ENCODE peak calls at places on chromosome 21, in seven cellular contexts. One of them, this sample, is unnamed.

GRCh38 chr21:27129215-27129614 is 162.3 kb upstream of the ADAMTS5 start:
- DNase-seq in EL: peak
- DNase-seq in NCI-H1930: no peak
- DNase-seq in adrenal gland: no peak
- DNase-seq in heart right ventricle: no peak
- DNase-seq in hepatocyte: no peak
- DNase-seq in T follicular helper cell: no peak
- DNase-seq in this sample: no peak

GRCh38 chr21:45385549-45386050 is 19.4 kb upstream of the COL18A1 start:
- DNase-seq in adrenal gland: no peak
- DNase-seq in heart right ventricle: no peak
- DNase-seq in hepatocyte: no peak
- DNase-seq in EL: no peak
- DNase-seq in T follicular helper cell: no peak
- DNase-seq in NCI-H1930: no peak
- DNase-seq in this sample: peak

GRCh38 chr21:37358392-37358791 is 8.2 kb upstream of the DYRK1A start:
- DNase-seq in adrenal gland: peak
- DNase-seq in EL: peak
- DNase-seq in heart right ventricle: no peak
- DNase-seq in T follicular helper cell: no peak
- DNase-seq in hepatocyte: no peak
- DNase-seq in NCI-H1930: no peak
- DNase-seq in this sample: no peak

GRCh38 chr21:34200288-34200905 is 127.0 kb downstream of the MRPS6 start:
- DNase-seq in EL: no peak
- DNase-seq in T follicular helper cell: no peak
- DNase-seq in NCI-H1930: no peak
- DNase-seq in adrenal gland: peak
- DNase-seq in hepatocyte: no peak
- DNase-seq in heart right ventricle: no peak
- DNase-seq in this sample: peak

GRCh38 chr21:35226302-35226701 is 177.2 kb upstream of the RUNX1 start:
- DNase-seq in T follicular helper cell: no peak
- DNase-seq in adrenal gland: no peak
- DNase-seq in EL: peak
- DNase-seq in heart right ventricle: no peak
- DNase-seq in hepatocyte: no peak
- DNase-seq in NCI-H1930: no peak
- DNase-seq in this sample: no peak

GRCh38 chr21:29238967-29239289 is 59.8 kb upstream of the BACH1 start:
- DNase-seq in NCI-H1930: no peak
- DNase-seq in hepatocyte: no peak
- DNase-seq in T follicular helper cell: no peak
- DNase-seq in EL: peak
- DNase-seq in adrenal gland: no peak
- DNase-seq in heart right ventricle: no peak
- DNase-seq in this sample: no peak

GRCh38 chr21:34969431-34970036 is 79.6 kb downstream of the RUNX1 start:
- DNase-seq in T follicular helper cell: no peak
- DNase-seq in adrenal gland: no peak
- DNase-seq in NCI-H1930: no peak
- DNase-seq in EL: no peak
- DNase-seq in heart right ventricle: no peak
- DNase-seq in hepatocyte: no peak
- DNase-seq in this sample: no peak

GRCh38 chr21:16420086-16420724 is 690.4 kb downstream of the USP25 start:
- DNase-seq in hepatocyte: peak
- DNase-seq in NCI-H1930: no peak
- DNase-seq in T follicular helper cell: no peak
- DNase-seq in heart right ventricle: no peak
- DNase-seq in EL: peak
- DNase-seq in adrenal gland: peak
- DNase-seq in this sample: peak

GRCh38 chr21:35624896-35625295 is 435.4 kb downstream of the SETD4 start:
- DNase-seq in T follicular helper cell: no peak
- DNase-seq in adrenal gland: no peak
- DNase-seq in hepatocyte: no peak
- DNase-seq in EL: no peak
- DNase-seq in heart right ventricle: no peak
- DNase-seq in NCI-H1930: no peak
- DNase-seq in this sample: no peak

GRCh38 chr21:41766883-41767605 is at the start of gene RIPK4:
- DNase-seq in EL: peak
- DNase-seq in hepatocyte: peak
- DNase-seq in T follicular helper cell: peak
- DNase-seq in heart right ventricle: no peak
- DNase-seq in adrenal gland: no peak
- DNase-seq in NCI-H1930: peak
- DNase-seq in this sample: no peak

This sample was measured in left ventricle myocardium inferior.